ENCODE peak calls at places on chromosomes 11 and 22, in four cellular contexts. I, K, J and Y are unnamed samples.

GRCh38 chr22:37485714-37486223 is 415 bp downstream of the MFNG start:
- DNase-seq in I (no peak), K (no peak), J (peak; percentile 41), Y (peak; percentile 14)

GRCh38 chr11:80606726-80607125 is 1165.9 kb upstream of the TENM4 start:
- DNase-seq in I (no peak), K (no peak), J (no peak), Y (no peak)

GRCh38 chr11:44858796-44859527 is 91.7 kb downstream of the TP53I11 start:
- DNase-seq in I (no peak), K (no peak), J (no peak), Y (no peak)

GRCh38 chr11:41201156-41201555 is 258.3 kb downstream of the LRRC4C start:
- DNase-seq in I (no peak), K (no peak), J (peak; percentile 30), Y (peak; percentile 1)

GRCh38 chr11:119125849-119126248 is 4.5 kb downstream of the HINFP start:
- DNase-seq in I (no peak), K (no peak), J (no peak), Y (no peak)

GRCh38 chr11:7454854-7455253 is 30.5 kb upstream of the OLFML1 start:
- DNase-seq in I (no peak), K (no peak), J (no peak), Y (no peak)

GRCh38 chr22:19663286-19663815 is 51.0 kb upstream of the SEPTIN5 start:
- DNase-seq in I (no peak), K (no peak), J (peak; percentile 28), Y (no peak)

GRCh38 chr11:100739636-100740035 is 52.5 kb downstream of the ARHGAP42 start:
- DNase-seq in I (no peak), K (no peak), J (no peak), Y (no peak)

GRCh38 chr11:19957301-19957985 is 202.8 kb downstream of the DBX1 start:
- DNase-seq in I (no peak), K (no peak), J (no peak), Y (no peak)

GRCh38 chr11:3849297-3849874 is 6.1 kb upstream of the STIM1 start:
- DNase-seq in I (peak; percentile 40), K (peak; percentile 60), J (peak; percentile 59), Y (peak; percentile 70)

GRCh38 chr22:43310798-43311197 is 32.4 kb downstream of the SCUBE1 start:
- DNase-seq in I (no peak), K (no peak), J (no peak), Y (no peak)

DNA sequence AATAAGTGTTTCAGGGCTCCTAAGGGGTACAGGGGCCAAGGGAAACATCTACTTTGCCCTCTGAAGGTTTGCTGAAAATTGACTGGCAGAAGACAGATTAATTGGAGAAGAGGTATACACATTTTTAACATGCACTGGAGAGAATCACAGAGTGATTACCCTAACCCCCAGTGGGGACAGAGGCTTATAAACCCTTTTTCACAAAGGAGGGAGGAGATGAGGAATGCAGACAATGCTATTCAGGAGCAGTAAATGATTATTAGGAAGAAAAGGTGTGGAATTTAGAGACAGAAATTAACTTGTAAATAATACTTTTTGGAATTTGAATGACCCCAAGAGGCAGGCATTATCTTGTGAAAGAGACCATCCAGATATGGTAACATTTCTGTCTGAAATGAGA is 582.4 kb upstream of the B3GAT1 start:
- DNase-seq in I (no peak), K (no peak), J (no peak), Y (no peak)
- H3K9me3 ChIP-seq in I (no peaks in the 10 kb centered on the region), K (no peaks in the 10 kb centered on the region), J (no peaks in the 10 kb centered on the region), Y (no peaks in the 10 kb centered on the region)

DNA sequence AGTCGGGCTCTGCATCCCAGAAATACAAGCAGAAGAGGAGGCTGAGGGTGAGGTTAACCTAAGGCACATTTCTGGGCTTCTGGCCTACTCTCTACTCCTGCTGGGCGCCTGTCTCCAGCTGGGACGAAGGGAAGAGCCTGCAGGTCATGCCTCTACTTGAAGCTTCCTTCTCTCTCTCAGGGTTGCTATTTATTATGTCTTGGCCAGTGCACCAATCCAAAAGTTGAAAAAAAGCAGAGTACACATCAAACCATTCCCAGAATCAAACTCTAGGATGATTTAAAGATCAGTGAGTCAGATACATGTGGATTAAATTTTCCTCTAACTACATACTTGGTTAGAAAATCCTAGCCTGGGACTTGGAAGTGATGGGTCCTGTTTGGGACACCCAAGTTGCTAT is 60.2 kb upstream of the CDON start:
- DNase-seq in I (no peak), K (no peak), J (no peak), Y (no peak)
- H3K4me3 ChIP-seq in I (no peak overlapping the region), K (no peak overlapping the region), J (no peak overlapping the region), Y (no peak overlapping the region)

DNA sequence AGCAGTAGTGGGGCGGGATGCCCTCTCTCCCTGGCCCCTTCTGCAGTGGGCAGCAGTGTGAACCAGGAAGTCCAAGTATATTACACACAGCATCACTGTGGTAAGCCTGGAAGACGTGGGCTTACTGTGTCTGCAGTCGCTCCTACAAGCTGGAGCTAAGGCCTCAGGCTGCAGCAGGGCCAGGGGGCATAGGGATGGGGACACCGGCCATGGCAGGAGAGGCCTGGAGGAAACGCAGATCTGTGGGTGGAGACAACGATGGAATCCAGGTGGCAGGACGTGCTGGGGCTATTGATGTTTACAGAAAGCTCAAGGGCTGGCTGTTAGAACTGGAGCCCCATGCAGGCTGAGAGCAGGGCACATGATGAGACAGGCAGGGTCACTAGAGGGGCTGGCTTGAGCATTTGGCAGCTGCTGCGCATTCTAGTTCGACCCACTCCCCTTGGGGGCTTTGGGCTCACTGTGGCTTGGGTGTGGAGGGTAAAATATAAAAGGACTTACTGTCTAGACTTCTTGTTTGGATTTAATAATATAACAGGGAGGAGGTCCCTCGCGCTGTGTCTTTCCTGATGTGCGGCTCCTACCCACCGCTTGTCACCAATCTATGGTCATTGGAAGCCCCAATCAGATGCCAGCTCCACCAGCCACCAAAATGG is 539.5 kb downstream of the TBC1D22A start:
- DNase-seq in I (no peak), K (no peak), J (no peak), Y (no peak)
- H3K9me3 ChIP-seq in I (no peaks in the 10 kb centered on the region), K (no peaks in the 10 kb centered on the region), J (no peaks in the 10 kb centered on the region), Y (no peaks in the 10 kb centered on the region)

GRCh38 chr11:131866535-131867400 is 496.4 kb downstream of the NTM start:
- DNase-seq in I (no peak), K (no peak), J (no peak), Y (no peak)
- H3K4me3 ChIP-seq in I (no peak overlapping the region), K (no peak overlapping the region), J (no peak overlapping the region), Y (no peak overlapping the region)